ENCODE peak calls at places on chromosomes 12 and 14, in four cellular contexts. One of them, this sample, is unnamed.

GRCh38 chr14:64704145-64704742 is at the start of gene PLEKHG3:
- DNase-seq in left lobe of liver: peak; percentile 92
- DNase-seq in NCI-H1694 treated with DMSO at 0.1 percent for 48 hours: peak; percentile 36
- DNase-seq in iris pigment epithelial cell: peak; percentile 72
- DNase-seq in this sample: peak; percentile 59

GRCh38 chr12:83042441-83043215 is 355.9 kb downstream of the TMTC2 start:
- DNase-seq in left lobe of liver: no peak
- DNase-seq in NCI-H1694 treated with DMSO at 0.1 percent for 48 hours: no peak
- DNase-seq in iris pigment epithelial cell: peak; percentile 67
- DNase-seq in this sample: no peak

GRCh38 chr12:116533343-116534248 is 25.6 kb upstream of the MAP1LC3B2 start:
- DNase-seq in iris pigment epithelial cell: peak; percentile 79
- DNase-seq in left lobe of liver: peak; percentile 68
- DNase-seq in NCI-H1694 treated with DMSO at 0.1 percent for 48 hours: peak; percentile 58
- DNase-seq in this sample: peak; percentile 61

GRCh38 chr12:10301103-10301502 is 6.6 kb upstream of the KLRD1 start:
- DNase-seq in left lobe of liver: no peak
- DNase-seq in iris pigment epithelial cell: peak; percentile 89
- DNase-seq in NCI-H1694 treated with DMSO at 0.1 percent for 48 hours: no peak
- DNase-seq in this sample: no peak

GRCh38 chr14:65403231-65403630 is 9.3 kb upstream of the FUT8 start:
- DNase-seq in iris pigment epithelial cell: peak; percentile 52
- DNase-seq in left lobe of liver: no peak
- DNase-seq in NCI-H1694 treated with DMSO at 0.1 percent for 48 hours: no peak
- DNase-seq in this sample: no peak

GRCh38 chr12:57755194-57755453 is 221 bp downstream of the MARCHF9 start:
- DNase-seq in NCI-H1694 treated with DMSO at 0.1 percent for 48 hours: no peak
- DNase-seq in iris pigment epithelial cell: no peak
- DNase-seq in left lobe of liver: no peak
- DNase-seq in this sample: no peak

GRCh38 chr12:122003646-122004611 is 17.8 kb upstream of the BCL7A start:
- DNase-seq in iris pigment epithelial cell: peak; percentile 17
- DNase-seq in NCI-H1694 treated with DMSO at 0.1 percent for 48 hours: no peak
- DNase-seq in left lobe of liver: no peak
- DNase-seq in this sample: no peak

GRCh38 chr12:105986779-105987686 is 151.7 kb downstream of the NUAK1 start:
- DNase-seq in NCI-H1694 treated with DMSO at 0.1 percent for 48 hours: no peak
- DNase-seq in iris pigment epithelial cell: peak; percentile 96
- DNase-seq in left lobe of liver: no peak
- DNase-seq in this sample: no peak

GRCh38 chr14:23364164-23364571 is 804 bp downstream of the EFS start:
- DNase-seq in iris pigment epithelial cell: peak; percentile 16
- DNase-seq in NCI-H1694 treated with DMSO at 0.1 percent for 48 hours: peak; percentile 48
- DNase-seq in left lobe of liver: no peak
- DNase-seq in this sample: no peak

GRCh38 chr14:20412422-20412821 is 879 bp downstream of the TEP1 start:
- DNase-seq in left lobe of liver: no peak
- DNase-seq in NCI-H1694 treated with DMSO at 0.1 percent for 48 hours: peak; percentile 3
- DNase-seq in iris pigment epithelial cell: peak; percentile 23
- DNase-seq in this sample: no peak

GRCh38 chr12:14935031-14935430 is 3.3 kb downstream of the ERP27 start:
- DNase-seq in left lobe of liver: no peak
- DNase-seq in iris pigment epithelial cell: no peak
- DNase-seq in NCI-H1694 treated with DMSO at 0.1 percent for 48 hours: no peak
- DNase-seq in this sample: no peak

GRCh38 chr12:94954029-94954685 is 49.3 kb downstream of the NDUFA12 start:
- DNase-seq in NCI-H1694 treated with DMSO at 0.1 percent for 48 hours: no peak
- DNase-seq in left lobe of liver: no peak
- DNase-seq in iris pigment epithelial cell: peak; percentile 81
- DNase-seq in this sample: no peak

GRCh38 chr12:115752913-115753726 is 524.4 kb downstream of the MED13L start:
- DNase-seq in NCI-H1694 treated with DMSO at 0.1 percent for 48 hours: peak; percentile 2
- DNase-seq in iris pigment epithelial cell: peak; percentile 70
- DNase-seq in left lobe of liver: peak; percentile 49
- DNase-seq in this sample: no peak

GRCh38 chr12:3085341-3086125 is 8.4 kb downstream of the TSPAN9 start:
- DNase-seq in left lobe of liver: peak; percentile 90
- DNase-seq in iris pigment epithelial cell: no peak
- DNase-seq in NCI-H1694 treated with DMSO at 0.1 percent for 48 hours: no peak
- DNase-seq in this sample: no peak

GRCh38 chr14:76274324-76274723 is 101.6 kb upstream of the ESRRB start:
- DNase-seq in NCI-H1694 treated with DMSO at 0.1 percent for 48 hours: no peak
- DNase-seq in iris pigment epithelial cell: no peak
- DNase-seq in left lobe of liver: no peak
- DNase-seq in this sample: no peak

GRCh38 chr12:78863482-78864427 is 819 bp upstream of the SYT1 start:
- DNase-seq in NCI-H1694 treated with DMSO at 0.1 percent for 48 hours: peak; percentile 50
- DNase-seq in left lobe of liver: no peak
- DNase-seq in iris pigment epithelial cell: peak; percentile 68
- DNase-seq in this sample: peak; percentile 79

GRCh38 chr12:56931474-56931978 is 2.7 kb downstream of the SDR9C7 start:
- DNase-seq in iris pigment epithelial cell: peak; percentile 83
- DNase-seq in NCI-H1694 treated with DMSO at 0.1 percent for 48 hours: no peak
- DNase-seq in left lobe of liver: peak; percentile 33
- DNase-seq in this sample: no peak

GRCh38 chr12:18470251-18470650 is 208.9 kb downstream of the PIK3C2G start:
- DNase-seq in NCI-H1694 treated with DMSO at 0.1 percent for 48 hours: no peak
- DNase-seq in iris pigment epithelial cell: no peak
- DNase-seq in left lobe of liver: no peak
- DNase-seq in this sample: no peak

GRCh38 chr12:116361404-116362223 is 84.1 kb upstream of the MED13L start:
- DNase-seq in iris pigment epithelial cell: no peak
- DNase-seq in NCI-H1694 treated with DMSO at 0.1 percent for 48 hours: no peak
- DNase-seq in left lobe of liver: no peak
- DNase-seq in this sample: peak; percentile 26

GRCh38 chr12:38399711-38400205 is 83.2 kb downstream of the ALG10B start:
- DNase-seq in iris pigment epithelial cell: no peak
- DNase-seq in left lobe of liver: no peak
- DNase-seq in NCI-H1694 treated with DMSO at 0.1 percent for 48 hours: no peak
- DNase-seq in this sample: no peak

GRCh38 chr12:123854232-123854631 is 92.1 kb downstream of the DNAH10 start:
- DNase-seq in left lobe of liver: no peak
- DNase-seq in NCI-H1694 treated with DMSO at 0.1 percent for 48 hours: no peak
- DNase-seq in iris pigment epithelial cell: no peak
- DNase-seq in this sample: no peak

This sample was measured in NCI-H2171.